ENCODE peak calls at places on chromosome 1, in four cellular contexts. B, G, Z and I are unnamed samples.

GRCh38 chr1:196598902-196599301 is 9.3 kb downstream of the KCNT2 start:
- DNase-seq in G (no peak), B (no peak), Z (no peak), I (no peak)

GRCh38 chr1:25484096-25484495 is 53.4 kb downstream of the MACO1 start:
- DNase-seq in G (no peak), B (no peak), Z (no peak), I (no peak)

GRCh38 chr1:184158911-184159701 is 107.6 kb downstream of the TSEN15 start:
- DNase-seq in G (no peak), Z (no peak), B (no peak), I (no peak)

GRCh38 chr1:226548281-226549093 is at the start of gene STUM:
- DNase-seq in Z (no peak), G (no peak), B (peak; percentile 42), I (peak; percentile 23)

GRCh38 chr1:200231787-200232222 is 178.0 kb downstream of the ZNF281 start:
- DNase-seq in Z (no peak), G (no peak), B (no peak), I (peak; percentile 58)

GRCh38 chr1:32195972-32196823 is 4.2 kb upstream of the CCDC28B start:
- DNase-seq in B (no peak), G (no peak), Z (no peak), I (peak; percentile 12)

GRCh38 chr1:117061986-117062415 is 1.9 kb downstream of the TTF2 start:
- DNase-seq in B (no peak), Z (no peak), G (no peak), I (no peak)

GRCh38 chr1:160739098-160739511 is at the start of gene SLAMF7:
- DNase-seq in B (no peak), Z (no peak), G (peak; percentile 10), I (no peak)

GRCh38 chr1:205507896-205508714 is 3.6 kb downstream of the CDK18 start:
- DNase-seq in Z (no peak), B (no peak), G (no peak), I (no peak)

GRCh38 chr1:201769966-201770365 is 59.0 kb upstream of the IPO9 start:
- DNase-seq in G (no peak), B (no peak), Z (no peak), I (peak; percentile 70)

GRCh38 chr1:3009021-3009420 is 12.2 kb upstream of the ACTRT2 start:
- DNase-seq in Z (no peak), G (no peak), B (no peak), I (no peak)

DNA sequence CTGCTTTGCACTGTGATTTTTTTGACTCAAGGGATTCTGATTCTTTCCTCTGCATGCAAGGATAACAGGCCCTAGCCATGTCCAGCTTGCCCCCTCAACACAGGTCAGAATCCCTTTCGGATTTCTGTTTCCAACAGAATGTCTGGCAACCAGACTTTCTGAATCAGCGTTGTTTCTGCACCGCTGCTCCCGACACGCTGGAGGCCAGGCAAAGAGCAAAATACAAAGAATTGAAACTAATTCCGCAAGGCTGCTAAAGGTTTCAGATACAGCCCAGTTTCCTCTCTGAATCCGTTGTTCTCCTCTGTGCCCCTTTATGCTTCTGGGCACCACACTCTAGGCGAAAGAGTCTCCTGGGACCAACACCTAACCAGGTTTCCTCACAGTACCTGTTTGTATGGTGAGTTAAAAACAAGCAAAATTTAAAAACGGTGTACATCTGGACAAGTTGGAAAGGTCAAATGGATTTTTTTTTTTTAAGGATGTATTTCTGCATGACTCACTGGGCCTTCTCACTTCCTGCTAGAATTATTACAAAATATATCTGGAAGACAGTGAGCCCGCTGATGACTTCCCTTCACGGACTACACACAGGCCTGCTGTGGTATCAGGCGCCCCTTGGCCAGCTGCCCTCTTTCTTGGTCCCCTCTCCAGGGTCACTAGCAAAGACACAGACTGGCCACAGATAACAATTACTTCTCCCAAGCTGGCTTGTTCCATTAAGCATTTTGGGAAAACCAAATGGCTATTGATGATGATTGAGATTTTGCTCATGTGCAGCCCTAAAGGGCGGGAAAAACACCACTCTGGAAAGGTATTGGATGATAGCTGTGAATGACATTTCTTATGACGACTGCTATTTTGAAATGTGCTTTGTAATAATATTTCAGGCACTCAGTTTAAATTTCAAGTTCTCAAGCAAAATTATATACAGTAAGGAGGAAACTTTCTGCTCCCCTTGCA is 118.3 kb downstream of the TGFB2 start:
- DNase-seq in Z (no peak), G (peak; percentile 65), B (no peak), I (peak; percentile 64)
- TF ChIP-seq JUN in Z (no peak), G (peak; percentile 21), B (no peak), I (peak; percentile 53)

DNA sequence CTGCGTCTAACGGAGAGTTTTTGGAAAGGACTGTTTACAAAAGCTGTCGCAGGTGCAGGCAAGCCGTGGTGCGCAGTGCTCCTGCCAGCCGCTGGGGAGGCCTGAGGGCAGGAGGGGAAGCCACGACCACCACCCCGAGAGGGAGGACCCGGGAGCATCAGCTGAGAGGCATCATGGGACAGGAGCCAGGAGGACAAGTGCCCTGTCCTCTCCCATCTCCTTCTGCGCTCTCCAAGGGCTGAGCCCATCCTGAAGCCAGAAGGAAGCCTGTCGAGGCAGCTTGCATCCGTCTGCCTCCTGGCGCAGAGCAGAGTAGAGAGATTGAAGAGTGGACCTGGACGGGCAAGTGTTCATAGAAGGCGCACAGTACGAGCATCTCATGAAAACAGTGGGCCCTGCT is 310.9 kb downstream of the KIF26B start:
- DNase-seq in G (no peak), B (no peak), Z (no peak), I (no peak)
- TF ChIP-seq JUN in G (no peak), B (no peak), Z (no peak), I (no peak)

DNA sequence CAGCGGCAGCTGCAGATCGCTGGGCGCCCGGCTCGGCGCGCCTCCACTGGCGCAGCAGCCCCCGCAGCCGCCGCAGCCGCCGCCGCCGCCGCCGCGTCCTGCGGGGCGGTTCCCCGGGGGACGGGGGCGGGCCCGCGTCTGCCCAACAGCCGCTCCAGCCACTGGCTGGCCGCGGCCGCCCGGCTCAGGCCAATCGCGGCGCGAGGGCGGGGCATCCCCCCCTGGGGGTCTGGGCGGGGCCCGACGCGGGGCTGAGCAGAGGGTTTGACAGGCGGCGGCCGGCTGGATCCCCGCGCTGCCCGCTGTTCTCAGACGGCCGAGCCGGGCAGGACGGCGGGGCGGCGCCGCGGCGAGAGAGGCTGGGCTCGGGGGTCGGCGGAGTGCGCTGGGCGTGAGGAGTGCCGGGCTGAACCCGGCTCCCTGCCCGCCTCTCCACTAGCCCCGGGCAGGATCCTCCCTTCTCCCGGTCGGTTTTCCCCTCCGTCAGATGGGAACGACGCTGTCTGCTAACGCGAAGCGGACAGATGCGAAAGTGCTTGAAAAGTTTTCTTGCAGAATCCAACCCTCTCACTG is at the start of gene GLIS1:
- DNase-seq in Z (peak; percentile 33), B (peak; percentile 93), G (peak; percentile 48), I (peak; percentile 86)
- TF ChIP-seq JUN in Z (no peak), B (no peak), G (no peak), I (no peak)

GRCh38 chr1:156833598-156833997 is 16.9 kb upstream of the SH2D2A start:
- DNase-seq in Z (no peak), G (no peak), B (no peak), I (no peak)
- TF ChIP-seq JUN in Z (no peak), G (no peak), B (no peak), I (no peak)

GRCh38 chr1:66298427-66298826 is 235.5 kb upstream of the SGIP1 start:
- DNase-seq in B (no peak), Z (no peak), G (no peak), I (no peak)
- TF ChIP-seq JUN in B (no peak), Z (no peak), G (no peak), I (no peak)